ENCODE peak calls at places on chromosome 19, in eight cellular contexts. Z is HFF-Myc, H is AG04450, R is lower leg skin, J is fibroblast of the aortic adventitia, M is fibroblast of lung, V is spleen, C is psoas muscle. N is an unnamed sample.
A peak's percentile ranks its signal among the peaks of the same experiment; 100 is the strongest.

GRCh38 chr19:48642862-48643261 is 3.1 kb downstream of the CA11 start:
- DNase-seq in V (no peak), H (no peak), M (no peak), J (no peak), R (no peak), C (no peak), Z (no peak), N (no peak)

GRCh38 chr19:52237771-52238400 is 31.5 kb upstream of the ZNF766 start:
- DNase-seq in R (no peak), J (peak; percentile 77), M (peak; percentile 72), C (peak; percentile 64), Z (peak; percentile 36), V (peak; percentile 77), H (peak; percentile 54), N (peak; percentile 72)

GRCh38 chr19:15288146-15288963 is 44.0 kb downstream of the BRD4 start:
- DNase-seq in Z (peak; percentile 31), J (no peak), H (no peak), M (no peak), V (peak; percentile 92), C (no peak), R (no peak), N (peak; percentile 29)

GRCh38 chr19:37692956-37693660 is 26.5 kb downstream of the ZNF607 start:
- DNase-seq in C (no peak), H (no peak), M (no peak), V (no peak), R (no peak), Z (no peak), J (no peak), N (no peak)

GRCh38 chr19:38378866-38379265 is 4.5 kb downstream of the PSMD8 start:
- DNase-seq in C (no peak), J (no peak), Z (no peak), R (no peak), M (no peak), V (no peak), H (no peak), N (no peak)

GRCh38 chr19:56266060-56266459 is 6.5 kb upstream of the EDDM13 start:
- DNase-seq in C (no peak), H (no peak), M (no peak), Z (no peak), R (no peak), V (no peak), J (no peak), N (no peak)

GRCh38 chr19:30160426-30160825 is 211.8 kb upstream of the ZNF536 start:
- DNase-seq in C (peak; percentile 11), V (no peak), J (no peak), M (no peak), R (no peak), Z (no peak), H (no peak), N (no peak)

GRCh38 chr19:33214621-33215020 is 11.0 kb downstream of the SLC7A10 start:
- DNase-seq in J (peak; percentile 13), M (peak; percentile 26), H (no peak), R (no peak), Z (no peak), C (peak; percentile 26), V (no peak), N (peak; percentile 20)

GRCh38 chr19:57615346-57615745 is 1.3 kb downstream of the ZNF134 start:
- DNase-seq in H (no peak), M (no peak), Z (no peak), C (no peak), V (no peak), J (no peak), R (no peak), N (no peak)

GRCh38 chr19:57611113-57611512 is 2.9 kb upstream of the ZNF134 start:
- DNase-seq in R (no peak), V (no peak), Z (no peak), M (no peak), J (no peak), H (no peak), C (no peak), N (no peak)

DNA sequence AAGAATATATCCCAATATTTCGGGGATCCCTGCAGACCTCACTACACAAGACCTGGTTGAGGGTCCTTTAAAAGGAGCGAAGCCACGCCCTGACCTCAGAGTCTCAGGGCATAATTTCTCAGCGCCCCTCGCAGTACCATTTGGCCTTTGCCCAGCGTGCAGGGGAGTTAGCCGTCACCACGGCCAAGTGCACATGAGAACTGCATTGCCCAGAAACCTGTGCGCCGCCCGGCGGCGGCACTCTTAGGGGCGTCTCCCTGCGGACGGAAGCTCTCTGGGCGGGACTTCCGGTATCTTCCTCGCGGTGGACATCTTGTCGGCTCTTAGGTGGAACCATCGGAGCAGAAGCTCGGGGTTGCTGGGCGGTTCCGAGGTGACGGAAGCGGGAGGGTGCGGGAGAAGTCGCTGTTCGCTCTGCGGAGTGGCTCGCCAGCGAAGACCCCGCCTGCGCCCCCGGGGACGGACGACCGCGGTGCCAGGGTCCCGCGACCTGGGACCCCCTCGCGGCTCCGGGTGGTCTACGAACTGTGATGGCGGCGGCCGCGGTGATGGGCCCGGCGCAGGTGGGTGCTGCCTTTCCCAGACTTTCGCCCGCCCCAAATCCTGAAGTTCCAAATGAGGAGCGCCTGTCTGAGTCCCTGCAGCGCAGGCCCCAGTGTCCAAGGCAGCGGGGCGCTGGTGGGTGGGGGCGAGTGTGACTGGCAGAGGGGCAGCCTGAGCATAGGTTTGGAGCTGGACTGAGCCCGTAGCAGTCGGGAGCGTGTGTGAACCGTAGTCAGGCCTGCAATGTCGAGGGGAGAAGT is at the start of gene ZNF134:
- DNase-seq in R (peak; percentile 81), C (peak; percentile 96), Z (peak; percentile 65), J (peak; percentile 87), V (peak; percentile 97), M (peak; percentile 89), H (peak; percentile 72), N (peak; percentile 91)
- TF ChIP-seq CTCF in R (no peak), C (peak; percentile 18), Z (peak; percentile 12), J (peak; percentile 42), V (peak; percentile 36), M (peak; percentile 31), H (peak; percentile 41), N (peak; percentile 32)

GRCh38 chr19:53992815-53993214 is 1.4 kb downstream of the CACNG6 start:
- DNase-seq in C (no peak), H (no peak), V (no peak), R (no peak), J (no peak), Z (no peak), M (no peak), N (no peak)

GRCh38 chr19:53992211-53992610 is 774 bp downstream of the CACNG6 start:
- DNase-seq in H (no peak), V (no peak), J (no peak), Z (no peak), C (no peak), R (no peak), M (no peak), N (no peak)

GRCh38 chr19:53989600-53990533 is 1.6 kb upstream of the CACNG6 start:
- DNase-seq in J (peak; percentile 90), H (no peak), V (no peak), C (peak; percentile 83), M (no peak), Z (no peak), R (no peak), N (no peak)

GRCh38 chr19:53993448-53993847 is 2.0 kb downstream of the CACNG6 start:
- DNase-seq in R (no peak), J (no peak), C (no peak), M (no peak), Z (no peak), V (no peak), H (no peak), N (no peak)

GRCh38 chr19:53991224-53992113 is at the start of gene CACNG6:
- DNase-seq in H (no peak), R (no peak), J (peak; percentile 49), V (no peak), C (peak; percentile 88), M (no peak), Z (no peak), N (no peak)
- H3K4me3 ChIP-seq in H (peak within 1 kb of the TSS; percentile 51), R (no peak within 1 kb of the TSS), J (peak within 1 kb of the TSS; percentile 49), V (peak within 1 kb of the TSS; percentile 22), C (peak within 1 kb of the TSS; percentile 84), M (peak within 1 kb of the TSS; percentile 28), Z (no peak within 1 kb of the TSS), N (peak within 1 kb of the TSS; percentile 27)

DNA sequence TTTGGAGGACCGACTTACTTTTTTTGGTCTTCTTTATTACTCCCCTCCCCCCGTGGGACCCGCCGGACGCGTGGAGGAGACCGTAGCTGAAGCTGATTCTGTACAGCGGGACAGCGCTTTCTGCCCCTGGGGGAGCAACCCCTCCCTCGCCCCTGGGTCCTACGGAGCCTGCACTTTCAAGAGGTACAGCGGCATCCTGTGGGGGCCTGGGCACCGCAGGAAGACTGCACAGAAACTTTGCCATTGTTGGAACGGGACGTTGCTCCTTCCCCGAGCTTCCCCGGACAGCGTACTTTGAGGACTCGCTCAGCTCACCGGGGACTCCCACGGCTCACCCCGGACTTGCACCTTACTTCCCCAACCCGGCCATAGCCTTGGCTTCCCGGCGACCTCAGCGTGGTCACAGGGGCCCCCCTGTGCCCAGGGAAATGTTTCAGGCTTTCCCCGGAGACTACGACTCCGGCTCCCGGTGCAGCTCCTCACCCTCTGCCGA is 409 bp downstream of the FOSB start:
- DNase-seq in C (peak; percentile 64), Z (no peak), V (peak; percentile 88), H (no peak), J (no peak), M (no peak), R (no peak), N (no peak)
- TF ChIP-seq CTCF in C (no peak), Z (no peak), V (no peak), H (peak; percentile 16), J (peak; percentile 12), M (peak; percentile 10), R (no peak), N (no peak)

GRCh38 chr19:18764591-18765051 is 26.5 kb downstream of the COMP start:
- DNase-seq in R (no peak), H (no peak), C (no peak), V (no peak), J (no peak), Z (no peak), M (no peak), N (no peak)

GRCh38 chr19:18762125-18763023 is 28.7 kb downstream of the COMP start:
- DNase-seq in M (peak; percentile 56), H (no peak), J (peak; percentile 64), C (peak; percentile 87), V (no peak), Z (no peak), R (peak; percentile 76), N (peak; percentile 35)

GRCh38 chr19:18765224-18765623 is 25.9 kb downstream of the COMP start:
- DNase-seq in Z (no peak), R (no peak), J (no peak), M (no peak), C (no peak), V (no peak), H (no peak), N (no peak)

GRCh38 chr19:18761531-18762110 is 29.5 kb downstream of the COMP start:
- DNase-seq in C (no peak), H (no peak), R (no peak), V (no peak), Z (no peak), J (no peak), M (no peak), N (no peak)

DNA sequence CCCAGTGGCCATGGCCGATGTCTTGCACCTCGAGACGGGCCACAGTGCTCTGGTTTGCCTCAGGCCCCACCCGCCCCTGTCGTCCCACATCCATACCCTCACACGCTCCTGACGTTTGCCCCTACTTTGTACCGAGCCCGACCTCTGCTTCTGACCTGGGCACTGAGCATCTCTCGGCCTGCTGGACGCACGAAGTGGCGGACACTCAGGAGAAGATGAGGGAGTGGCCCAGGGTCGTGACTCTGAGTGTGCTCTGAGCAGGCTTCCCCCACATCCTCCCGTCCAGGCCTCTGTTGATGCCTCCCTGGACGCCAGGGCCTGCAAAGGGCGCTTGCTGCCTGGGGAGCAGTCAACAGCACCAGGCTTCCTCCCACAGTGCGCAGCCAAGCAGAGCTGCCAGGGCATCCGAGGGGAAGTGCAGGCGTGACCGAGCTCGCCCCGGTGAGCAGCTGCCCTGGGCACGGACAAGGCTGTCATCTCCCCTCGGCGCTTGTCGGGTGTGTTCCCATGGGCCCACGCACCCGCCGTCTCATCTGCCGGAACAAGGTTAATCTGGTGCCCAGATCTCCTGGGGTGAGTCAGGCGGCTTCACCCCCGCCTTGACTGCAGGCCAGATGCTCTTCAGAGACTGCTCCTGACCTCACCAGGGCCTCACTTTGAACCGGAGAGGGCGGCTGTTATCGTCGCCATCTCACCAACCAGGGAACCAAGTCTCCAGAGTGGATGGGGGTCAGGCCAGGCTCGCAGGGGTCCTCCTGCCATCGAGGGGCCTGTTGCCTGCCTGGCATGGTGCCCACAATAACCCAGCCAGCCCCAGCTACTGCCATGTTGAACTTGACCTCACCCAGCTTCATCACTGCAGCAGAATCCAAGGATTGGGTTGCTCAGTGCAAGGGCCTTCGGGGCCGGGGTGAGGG is 27.2 kb downstream of the COMP start:
- DNase-seq in J (peak; percentile 22), M (no peak), H (no peak), V (no peak), C (peak; percentile 89), Z (peak; percentile 61), R (peak; percentile 67), N (no peak)
- H3K4me3 ChIP-seq in J (no peak overlapping the region), M (no peak overlapping the region), H (no peak overlapping the region), V (no peak overlapping the region), C (no peak overlapping the region), Z (no peak overlapping the region), R (no peak overlapping the region), N (no peak overlapping the region)

N was measured in astrocyte of the spinal cord.